ENCODE peak calls at places on chromosomes 6 and 20, in four cellular contexts. R is brain microvascular endothelial cell, G is BJ, S is body of pancreas. I is an unnamed sample. For H3K27me3, the result is how much of the 10 kb centered on the place peaks cover.

GRCh38 chr20:53639647-53640440 is 46.2 kb upstream of the ZNF217 start:
- DNase-seq in R (no peak), G (no peak), S (no peak), I (no peak)

GRCh38 chr6:95790787-95791186 is 213.5 kb downstream of the MANEA start:
- DNase-seq in R (no peak), S (peak), G (no peak), I (no peak)

GRCh38 chr20:50828363-50829136 is 33.7 kb downstream of the BCAS4 start:
- DNase-seq in G (no peak), S (no peak), R (no peak), I (no peak)

GRCh38 chr20:12090920-12091319 is 173.2 kb downstream of the BTBD3 start:
- DNase-seq in G (no peak), S (no peak), R (no peak), I (no peak)

GRCh38 chr6:128259735-128260685 is 260.4 kb downstream of the PTPRK start:
- DNase-seq in G (no peak), S (no peak), R (no peak), I (no peak)

GRCh38 chr6:150204705-150205472 is 62.0 kb downstream of the PPP1R14C start:
- DNase-seq in R (no peak), G (no peak), S (no peak), I (no peak)

GRCh38 chr6:143689852-143690251 is 12.1 kb downstream of the PHACTR2 start:
- DNase-seq in G (no peak), S (no peak), R (no peak), I (no peak)

GRCh38 chr20:38723982-38724602 is at the start of gene SLC32A1:
- DNase-seq in S (no peak), R (no peak), G (no peak), I (no peak)

GRCh38 chr6:134446228-134446848 is 128.4 kb upstream of the SGK1 start:
- DNase-seq in G (no peak), R (no peak), S (peak), I (no peak)

GRCh38 chr6:137637161-137637560 is 143.0 kb upstream of the OLIG3 start:
- DNase-seq in S (peak), G (peak), R (peak), I (no peak)

GRCh38 chr6:62009445-62009844 is 276.6 kb downstream of the KHDRBS2 start:
- DNase-seq in S (no peak), R (no peak), G (no peak), I (no peak)

GRCh38 chr20:33685328-33686007 is 717 bp downstream of the E2F1 start:
- DNase-seq in G (no peak), R (no peak), S (no peak), I (no peak)

GRCh38 chr6:130838971-130839370 is 11.8 kb downstream of the SMLR1 start:
- DNase-seq in G (no peak), R (no peak), S (no peak), I (no peak)

GRCh38 chr6:92124126-92124525 is 1295.2 kb downstream of the EPHA7 start:
- DNase-seq in R (peak), G (no peak), S (no peak), I (no peak)

GRCh38 chr20:36866681-36867485 is 9.1 kb upstream of the TLDC2 start:
- DNase-seq in R (no peak), S (no peak), G (no peak), I (no peak)

GRCh38 chr6:32081676-32082075 is 27.5 kb downstream of the TNXB start:
- DNase-seq in G (no peak), R (no peak), S (no peak), I (no peak)

GRCh38 chr6:18154507-18155272 is at the start of gene TPMT:
- DNase-seq in S (peak), R (peak), G (no peak), I (no peak)

GRCh38 chr6:48664850-48665249 is 553.9 kb upstream of the PTCHD4 start:
- DNase-seq in G (peak), S (no peak), R (no peak), I (no peak)

GRCh38 chr6:87154641-87155271 is 609 bp upstream of the ZNF292 start:
- DNase-seq in G (no peak), S (no peak), R (peak), I (no peak)

GRCh38 chr6:107491059-107491609 is 1.2 kb downstream of the SOBP start:
- DNase-seq in S (peak), G (no peak), R (no peak), I (no peak)

GRCh38 chr20:62363920-62364851 is 2.9 kb downstream of the LAMA5 start:
- DNase-seq in S (peak), R (peak), G (no peak), I (no peak)

GRCh38 chr6:38695933-38696332 is 7.0 kb downstream of the GLO1 start:
- DNase-seq in G (no peak), R (no peak), S (no peak), I (no peak)

GRCh38 chr6:134397674-134398073 is 79.8 kb upstream of the SGK1 start:
- DNase-seq in G (no peak), R (no peak), S (no peak), I (no peak)

GRCh38 chr6:31968791-31969711 is 2.9 kb downstream of the DXO start:
- DNase-seq in S (no peak), G (no peak), R (no peak), I (no peak)

GRCh38 chr20:57659131-57659788 is 39.0 kb upstream of the ZBP1 start:
- DNase-seq in G (no peak), S (no peak), R (no peak), I (no peak)

GRCh38 chr6:89984926-89985743 is 90.9 kb downstream of the GJA10 start:
- DNase-seq in R (peak), G (peak), S (peak), I (no peak)

GRCh38 chr20:11278461-11278860 is 604.7 kb upstream of the JAG1 start:
- DNase-seq in R (no peak), S (no peak), G (no peak), I (no peak)

GRCh38 chr20:48921883-48922867 is 664 bp downstream of the ARFGEF2 start:
- DNase-seq in R (no peak), S (peak), G (no peak), I (no peak)

GRCh38 chr20:48752963-48753362 is 74.8 kb downstream of the PREX1 start:
- DNase-seq in S (no peak), G (no peak), R (no peak), I (no peak)

GRCh38 chr6:155638200-155638599 is 182.6 kb upstream of the NOX3 start:
- DNase-seq in R (no peak), S (no peak), G (no peak), I (no peak)

GRCh38 chr6:30364591-30364990 is 19.6 kb downstream of the RPP21 start:
- DNase-seq in R (no peak), G (no peak), S (no peak), I (no peak)

GRCh38 chr6:56242343-56242742 is 5.0 kb downstream of the COL21A1 start:
- DNase-seq in G (no peak), S (no peak), R (no peak), I (no peak)

GRCh38 chr6:158707120-158707519 is 57.3 kb downstream of the SYTL3 start:
- DNase-seq in S (no peak), R (peak), G (no peak), I (peak)

GRCh38 chr20:14790771-14791517 is 453.5 kb upstream of the FLRT3 start:
- DNase-seq in S (peak), R (peak), G (peak), I (no peak)

GRCh38 chr6:42618686-42619085 is 54.9 kb downstream of the UBR2 start:
- DNase-seq in G (peak), S (no peak), R (no peak), I (no peak)

GRCh38 chr6:31888281-31889258 is 8.9 kb downstream of the EHMT2 start:
- DNase-seq in S (no peak), G (no peak), R (no peak), I (no peak)

GRCh38 chr20:59074456-59074855 is 31.9 kb upstream of the PRELID3B start:
- DNase-seq in R (no peak), S (no peak), G (no peak), I (no peak)

GRCh38 chr20:59078231-59078630 is 35.6 kb upstream of the PRELID3B start:
- DNase-seq in S (no peak), G (no peak), R (no peak), I (no peak)

GRCh38 chr20:59081036-59081435 is 38.5 kb upstream of the PRELID3B start:
- DNase-seq in G (no peak), S (no peak), R (no peak), I (no peak)

GRCh38 chr20:59075934-59076508 is 33.4 kb upstream of the PRELID3B start:
- DNase-seq in G (no peak), S (no peak), R (no peak), I (no peak)

GRCh38 chr20:59077705-59078104 is 35.1 kb upstream of the PRELID3B start:
- DNase-seq in R (no peak), G (no peak), S (no peak), I (no peak)
- H3K27me3 ChIP-seq in R (under half), G (under half), S (under half), I (under half)

GRCh38 chr6:27720607-27721580 is 191.3 kb downstream of the OR2B2 start:
- DNase-seq in S (no peak), R (peak), G (no peak), I (peak)
- TF ChIP-seq CTCF in S (no peak), R (peak), G (no peak), I (peak)

DNA sequence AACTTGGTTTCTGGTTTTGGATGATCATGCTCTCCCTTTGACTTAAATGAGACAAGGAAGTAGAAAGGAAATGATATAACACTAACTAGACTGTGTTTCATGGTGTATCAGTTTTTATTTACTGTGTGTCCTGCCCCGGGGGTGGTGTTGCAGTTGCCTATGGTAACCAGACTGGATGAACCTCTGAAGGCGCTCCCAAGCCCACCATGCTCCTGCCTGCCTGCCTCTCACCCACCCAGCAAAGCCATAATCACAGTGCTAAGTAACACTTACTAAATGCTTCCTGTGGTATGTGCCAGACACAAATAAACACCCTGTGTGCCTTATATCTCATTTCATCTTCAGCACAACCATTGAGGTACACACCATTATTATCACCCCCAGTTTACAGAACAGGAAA is 17.8 kb downstream of the GCM1 start:
- DNase-seq in R (no peak), G (no peak), S (no peak), I (no peak)
- H3K27me3 ChIP-seq in R (under half), G (under half), S (under half), I (under half)

GRCh38 chr20:56247954-56248782 is at the start of gene MC3R:
- DNase-seq in S (peak), G (no peak), R (peak), I (no peak)
- TF ChIP-seq CTCF in S (peak), G (peak), R (peak), I (peak)

I was measured in keratinocyte.